ENCODE peak calls at places on chromosomes 6 and 20, in five cellular contexts. M is IMR-90, O is A549, H is SK-N-SH, N is K562. K is an unnamed sample.

GRCh38 chr20:17768267-17768666 is 68.5 kb downstream of the BANF2 start:
- DNase-seq in M (no peak), O (no peak), H (no peak), N (no peak), K (no peak)

GRCh38 chr20:63080811-63081210 is 74.0 kb upstream of the BHLHE23 start:
- DNase-seq in M (no peak), O (no peak), H (no peak), N (no peak), K (no peak)

GRCh38 chr6:90175627-90176538 is 120.8 kb downstream of the BACH2 start:
- DNase-seq in M (no peak), O (no peak), H (no peak), N (no peak), K (no peak)

GRCh38 chr6:29092957-29093356 is 5.8 kb upstream of the OR2B3 start:
- DNase-seq in M (no peak), O (no peak), H (no peak), N (no peak), K (no peak)

GRCh38 chr20:53749499-53749898 is 155.9 kb upstream of the ZNF217 start:
- DNase-seq in M (no peak), O (no peak), H (no peak), N (no peak), K (no peak)

GRCh38 chr6:39953076-39953623 is 18.9 kb upstream of the MOCS1 start:
- DNase-seq in M (no peak), O (no peak), H (no peak), N (no peak), K (no peak)

GRCh38 chr6:135423649-135424128 is 73.9 kb downstream of the AHI1 start:
- DNase-seq in M (peak), O (peak), H (peak), N (peak), K (peak)

GRCh38 chr6:153956807-153957206 is 82.2 kb upstream of the OPRM1 start:
- DNase-seq in M (no peak), O (no peak), H (no peak), N (no peak), K (no peak)

GRCh38 chr6:39791850-39792500 is at the start of gene DAAM2:
- DNase-seq in M (peak), O (no peak), H (peak), N (no peak), K (no peak)

GRCh38 chr6:19849736-19850135 is 12.6 kb downstream of the ID4 start:
- DNase-seq in M (no peak), O (no peak), H (no peak), N (no peak), K (no peak)

GRCh38 chr6:134574491-134574890 is 256.6 kb upstream of the SGK1 start:
- DNase-seq in M (no peak), O (no peak), H (no peak), N (no peak), K (no peak)

GRCh38 chr6:16004934-16005673 is 123.8 kb upstream of the MYLIP start:
- DNase-seq in M (no peak), O (no peak), H (no peak), N (peak), K (no peak)

GRCh38 chr6:125300992-125301434 is 754 bp downstream of the HDDC2 start:
- DNase-seq in M (peak), O (no peak), H (no peak), N (no peak), K (no peak)

GRCh38 chr6:7341989-7342742 is 29.2 kb upstream of the SSR1 start:
- DNase-seq in M (no peak), O (peak), H (peak), N (peak), K (no peak)

GRCh38 chr6:129440691-129441090 is 269.3 kb downstream of the ARHGAP18 start:
- DNase-seq in M (peak), O (no peak), H (no peak), N (peak), K (no peak)

GRCh38 chr20:57428611-57429496 is 37.7 kb downstream of the RBM38 start:
- DNase-seq in M (no peak), O (no peak), H (no peak), N (no peak), K (no peak)

GRCh38 chr6:87068804-87069203 is 26.1 kb downstream of the CGA start:
- DNase-seq in M (no peak), O (no peak), H (no peak), N (no peak), K (no peak)

GRCh38 chr20:18849131-18849530 is 35.5 kb downstream of the SCP2D1 start:
- DNase-seq in M (no peak), O (no peak), H (no peak), N (no peak), K (no peak)

GRCh38 chr6:45474376-45474775 is 96.6 kb upstream of the SUPT3H start:
- DNase-seq in M (peak), O (no peak), H (no peak), N (no peak), K (no peak)

GRCh38 chr6:26020983-26021349 is 58.4 kb downstream of the TRIM38 start:
- DNase-seq in M (peak), O (no peak), H (no peak), N (no peak), K (no peak)

GRCh38 chr6:54196905-54197304 is 85.7 kb downstream of the MLIP start:
- DNase-seq in M (no peak), O (no peak), H (no peak), N (no peak), K (no peak)

GRCh38 chr20:17504326-17504897 is 26.8 kb downstream of the BFSP1 start:
- DNase-seq in M (no peak), O (no peak), H (peak), N (no peak), K (no peak)

GRCh38 chr6:151289399-151290007 is 49.7 kb downstream of the AKAP12 start:
- DNase-seq in M (no peak), O (no peak), H (no peak), N (no peak), K (no peak)

GRCh38 chr6:44487611-44488010 is 100.1 kb downstream of the CDC5L start:
- DNase-seq in M (peak), O (no peak), H (no peak), N (no peak), K (no peak)

GRCh38 chr6:26272171-26272631 is 92.8 kb upstream of the BTN3A2 start:
- DNase-seq in M (no peak), O (no peak), H (no peak), N (no peak), K (no peak)

GRCh38 chr6:116971959-116972358 is 94.9 kb downstream of the RFX6 start:
- DNase-seq in M (peak), O (peak), H (peak), N (peak), K (no peak)

GRCh38 chr6:56232446-56232845 is 14.9 kb downstream of the COL21A1 start:
- DNase-seq in M (no peak), O (no peak), H (no peak), N (no peak), K (no peak)

GRCh38 chr6:134840086-134840485 is 109.8 kb downstream of the ALDH8A1 start:
- DNase-seq in M (no peak), O (no peak), H (no peak), N (no peak), K (no peak)

GRCh38 chr6:119348308-119349040 is 1.1 kb downstream of the MAN1A1 start:
- DNase-seq in M (peak), O (no peak), H (peak), N (peak), K (no peak)
- TF ChIP-seq RCOR1 in M (no peak), O (no peak), H (no peak), N (no peak), K (no peak)

DNA sequence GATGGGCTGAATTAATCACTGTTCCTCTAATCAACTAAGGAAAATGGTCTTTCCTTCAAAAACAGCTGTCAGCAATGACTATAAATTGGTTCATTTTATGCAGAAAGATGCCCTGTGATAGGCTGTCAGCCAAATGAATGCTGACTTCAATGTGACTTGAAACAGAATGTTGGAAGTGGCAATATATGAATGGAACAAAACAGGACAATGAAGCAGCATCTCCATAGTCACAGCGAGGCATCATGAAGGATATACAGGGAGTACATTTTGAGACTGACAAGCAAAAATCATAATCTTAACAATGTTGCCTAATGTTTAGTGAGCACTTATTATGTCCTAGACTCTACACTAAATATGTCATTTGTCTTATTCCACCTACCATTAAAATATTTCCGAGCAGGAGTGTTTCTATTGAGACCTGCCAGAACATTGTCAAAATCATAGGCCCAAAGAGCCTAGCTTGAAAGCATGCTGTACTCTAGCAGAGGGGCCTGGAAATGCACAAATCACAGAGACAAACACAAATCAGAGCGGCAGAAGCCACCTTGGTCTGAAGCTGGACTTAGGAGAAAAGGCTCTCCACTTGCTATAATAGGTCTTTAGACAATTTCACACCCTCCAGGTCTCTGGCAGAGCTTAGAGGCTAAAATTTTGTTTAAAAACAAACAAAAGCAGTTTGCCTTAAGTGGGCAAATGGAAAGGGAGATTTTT is 63.3 kb downstream of the FAM50B start:
- DNase-seq in M (peak), O (no peak), H (no peak), N (no peak), K (no peak)
- TF ChIP-seq RCOR1 in M (no peak), O (no peak), H (no peak), N (no peak), K (no peak)

DNA sequence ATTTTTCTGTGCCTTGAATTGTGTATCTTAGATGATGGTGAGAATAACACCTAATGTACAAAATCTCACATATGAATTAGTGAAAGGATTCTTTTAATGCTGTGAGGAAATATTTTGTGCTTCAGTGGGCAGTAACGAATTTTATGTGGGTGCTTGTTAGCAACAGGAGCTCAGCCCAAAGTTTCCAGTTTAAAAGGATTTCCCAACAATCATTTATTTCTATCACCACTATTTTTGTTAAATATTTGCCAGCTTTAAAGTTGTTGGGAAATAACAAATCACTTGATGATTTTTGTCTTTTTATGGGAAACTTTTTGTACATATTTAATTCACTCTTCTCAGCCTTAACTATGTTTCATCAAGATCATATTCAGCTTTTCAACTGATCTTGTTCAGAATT is 111.8 kb downstream of the QKI start:
- DNase-seq in M (no peak), O (no peak), H (no peak), N (no peak), K (no peak)
- TF ChIP-seq RCOR1 in M (no peak), O (no peak), H (no peak), N (no peak), K (no peak)

GRCh38 chr6:41356838-41357237 is 21.4 kb downstream of the NCR2 start:
- DNase-seq in M (no peak), O (no peak), H (no peak), N (no peak), K (no peak)

GRCh38 chr6:41353333-41353732 is 17.9 kb downstream of the NCR2 start:
- DNase-seq in M (no peak), O (no peak), H (no peak), N (no peak), K (no peak)

GRCh38 chr6:41352396-41352795 is 17.0 kb downstream of the NCR2 start:
- DNase-seq in M (no peak), O (no peak), H (no peak), N (no peak), K (no peak)

GRCh38 chr6:41355952-41356351 is 20.5 kb downstream of the NCR2 start:
- DNase-seq in M (no peak), O (no peak), H (no peak), N (no peak), K (no peak)

DNA sequence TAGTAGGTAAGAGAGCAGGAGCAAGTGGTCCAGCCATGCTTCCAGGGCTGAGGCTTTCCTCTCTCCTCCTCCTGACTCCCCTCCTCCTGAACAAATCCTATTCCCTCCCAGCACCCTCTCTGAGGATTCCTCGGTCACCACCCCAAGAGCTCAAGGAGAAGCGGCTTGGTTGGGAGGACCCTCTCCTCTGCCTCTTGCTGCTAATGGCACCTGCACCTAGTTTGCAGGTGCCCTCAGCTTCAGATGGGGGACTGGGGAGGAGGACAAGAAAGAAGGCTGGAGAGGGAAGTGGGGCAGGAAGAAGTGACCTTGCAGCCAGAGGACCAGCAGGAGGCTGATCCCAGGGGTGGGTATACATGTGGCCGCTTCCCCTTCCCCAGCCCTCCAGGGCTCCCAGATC is 17.5 kb downstream of the NCR2 start:
- DNase-seq in M (no peak), O (no peak), H (no peak), N (no peak), K (no peak)
- TF ChIP-seq RCOR1 in M (no peak), O (no peak), H (no peak), N (no peak), K (no peak)

GRCh38 chr20:5586720-5587119 is 163.5 kb upstream of the SHLD1 start:
- DNase-seq in M (no peak), O (no peak), H (no peak), N (no peak), K (no peak)

GRCh38 chr20:5584678-5585077 is 165.5 kb upstream of the SHLD1 start:
- DNase-seq in M (no peak), O (no peak), H (no peak), N (no peak), K (no peak)

DNA sequence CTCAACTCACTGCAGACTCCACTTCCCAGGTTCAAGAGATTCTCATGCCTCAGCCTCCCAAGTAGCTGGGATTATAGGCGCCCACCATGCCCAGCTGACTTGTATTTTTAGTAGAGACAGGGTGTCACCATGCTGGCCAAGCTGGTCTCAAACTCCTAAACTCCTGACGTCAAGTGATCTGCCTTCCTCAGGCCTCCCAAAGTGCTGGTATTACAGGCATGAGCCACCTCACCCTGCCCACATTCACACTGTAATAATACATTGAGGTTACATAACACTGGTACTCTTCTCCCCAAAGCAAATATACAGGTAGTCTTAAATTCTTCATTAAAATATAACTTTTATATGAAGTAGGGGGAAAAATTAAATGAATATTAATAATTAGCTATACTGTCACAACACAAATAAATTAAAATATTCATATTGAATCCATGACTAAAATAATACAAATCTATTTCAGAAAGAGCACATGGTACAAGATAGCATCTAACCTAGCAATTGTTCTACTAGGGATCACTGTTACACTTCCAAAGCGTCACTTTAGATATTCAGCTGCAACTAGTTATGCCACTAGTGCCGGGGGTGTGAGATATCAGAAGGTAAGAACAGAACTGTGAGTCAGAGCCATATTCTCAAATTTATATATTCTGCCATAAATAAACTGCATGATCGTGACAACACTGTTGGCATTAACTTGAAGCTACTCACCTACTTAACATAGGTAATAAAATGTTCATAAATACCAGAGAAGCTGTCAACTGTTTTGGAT is 169.1 kb upstream of the SHLD1 start:
- DNase-seq in M (no peak), O (no peak), H (no peak), N (no peak), K (no peak)
- TF ChIP-seq RCOR1 in M (no peak), O (no peak), H (no peak), N (no peak), K (no peak)

GRCh38 chr6:46923476-46923875 is 1.7 kb upstream of the ADGRF5 start:
- DNase-seq in M (no peak), O (no peak), H (no peak), N (no peak), K (no peak)

GRCh38 chr6:46918830-46919229 is 2.9 kb downstream of the ADGRF5 start:
- DNase-seq in M (no peak), O (no peak), H (no peak), N (no peak), K (no peak)

GRCh38 chr6:46921059-46921458 is 679 bp downstream of the ADGRF5 start:
- DNase-seq in M (no peak), O (no peak), H (no peak), N (no peak), K (no peak)

GRCh38 chr6:46925563-46926253 is 4.0 kb upstream of the ADGRF5 start:
- DNase-seq in M (peak), O (peak), H (no peak), N (no peak), K (no peak)

GRCh38 chr6:46921731-46922130 is at the start of gene ADGRF5:
- DNase-seq in M (no peak), O (no peak), H (no peak), N (no peak), K (no peak)
- TF ChIP-seq RCOR1 in M (no peak), O (no peak), H (no peak), N (no peak), K (no peak)

DNA sequence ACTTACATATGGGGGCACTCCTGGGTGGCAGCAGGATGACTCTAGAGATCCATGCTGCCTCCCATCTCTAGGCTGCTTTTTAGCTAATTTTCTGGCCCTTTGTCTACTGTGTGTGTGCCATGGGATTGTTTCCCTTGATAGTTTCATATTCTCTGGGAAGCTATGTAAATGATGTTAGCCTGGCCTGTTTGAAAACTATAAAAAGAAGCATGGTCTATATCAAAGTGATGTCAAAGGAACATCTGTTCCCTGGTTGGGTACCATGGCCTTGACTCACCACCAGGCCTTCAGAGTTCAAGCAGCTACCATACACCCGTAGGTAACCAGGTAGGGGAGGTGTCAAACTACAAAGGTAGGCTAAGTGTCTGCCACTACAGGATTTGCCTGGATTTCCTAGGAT is 310.4 kb downstream of the FRK start:
- DNase-seq in M (no peak), O (no peak), H (no peak), N (no peak), K (no peak)
- TF ChIP-seq RCOR1 in M (no peak), O (no peak), H (no peak), N (no peak), K (no peak)

GRCh38 chr6:149864578-149865535 is 698 bp upstream of the LRP11 start:
- DNase-seq in M (peak), O (peak), H (peak), N (peak), K (no peak)
- TF ChIP-seq RCOR1 in M (no peak), O (no peak), H (no peak), N (peak), K (no peak)